ENCODE peak calls at places on chromosomes 11 and 22, in four cellular contexts. S is psoas muscle, I is bronchial epithelial cell, J is astrocyte of the spinal cord. N is an unnamed sample.

GRCh38 chr11:130582994-130583393 is 134.5 kb downstream of the ADAMTS15 start:
- DNase-seq in I (no peak), S (no peak), J (no peak), N (no peak)

GRCh38 chr11:42237701-42238235 is 778.3 kb upstream of the LRRC4C start:
- DNase-seq in J (peak), S (no peak), I (peak), N (no peak)

GRCh38 chr22:31148953-31149627 is 8.8 kb upstream of the PLA2G3 start:
- DNase-seq in S (peak), I (peak), J (peak), N (peak)

GRCh38 chr11:79430280-79430679 is 10.6 kb downstream of the TENM4 start:
- DNase-seq in I (no peak), J (no peak), S (no peak), N (no peak)

GRCh38 chr22:38719196-38719595 is 13.5 kb downstream of the GTPBP1 start:
- DNase-seq in J (no peak), S (no peak), I (no peak), N (no peak)

GRCh38 chr22:37525073-37525745 is 6.0 kb upstream of the CARD10 start:
- DNase-seq in S (no peak), J (peak), I (peak), N (no peak)

GRCh38 chr22:31093090-31093850 is 12.2 kb downstream of the SMTN start:
- DNase-seq in S (peak), I (no peak), J (no peak), N (no peak)

GRCh38 chr11:129750343-129751292 is 65.0 kb upstream of the TMEM45B start:
- DNase-seq in I (peak), J (peak), S (peak), N (peak)

GRCh38 chr11:45472713-45473317 is 186.7 kb upstream of the SYT13 start:
- DNase-seq in S (no peak), J (no peak), I (no peak), N (no peak)

GRCh38 chr11:113162590-113162961 is 151.8 kb upstream of the TTC12 start:
- DNase-seq in J (peak), I (no peak), S (no peak), N (peak)

GRCh38 chr11:3044004-3044403 is 13.2 kb downstream of the CARS1 start:
- DNase-seq in J (no peak), I (no peak), S (peak), N (no peak)

GRCh38 chr11:78535920-78536319 is 38.7 kb downstream of the NARS2 start:
- DNase-seq in S (no peak), I (peak), J (no peak), N (no peak)

GRCh38 chr11:62593434-62594044 is 2.2 kb upstream of the TUT1 start:
- DNase-seq in S (peak), I (peak), J (peak), N (peak)
- TF ChIP-seq CTCF in S (peak), I (peak), J (peak), N (peak)

DNA sequence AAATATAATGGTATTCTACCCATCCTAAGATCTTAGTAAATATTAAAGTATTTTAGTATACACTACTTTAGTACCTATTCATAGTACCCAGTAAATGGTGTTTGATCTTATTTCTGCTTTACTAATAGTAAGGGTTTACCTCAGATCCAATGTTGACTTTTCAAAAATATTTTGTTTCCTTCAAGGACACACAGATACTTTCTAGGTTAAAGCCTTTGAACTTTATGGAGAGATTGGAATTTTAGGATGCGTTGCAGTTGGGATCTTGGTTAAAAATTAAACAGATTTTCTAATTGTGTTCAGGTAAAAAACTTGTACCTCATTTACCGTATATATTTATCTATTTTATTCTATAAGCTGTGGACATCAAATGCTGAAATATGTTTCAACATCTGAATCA is 73.3 kb downstream of the CYP2R1 start:
- DNase-seq in S (no peak), J (no peak), I (no peak), N (no peak)
- H3K4me3 ChIP-seq in S (no peak), J (no peak), I (no peak), N (no peak)

GRCh38 chr22:22069450-22070370 is 87.1 kb upstream of the TOP3B start:
- DNase-seq in S (no peak), J (no peak), I (no peak), N (no peak)

GRCh38 chr22:22068025-22068424 is 85.4 kb upstream of the TOP3B start:
- DNase-seq in J (no peak), I (no peak), S (no peak), N (no peak)

GRCh38 chr22:22067192-22067591 is 84.6 kb upstream of the TOP3B start:
- DNase-seq in S (no peak), J (no peak), I (no peak), N (no peak)

GRCh38 chr22:22070371-22070824 is 87.8 kb upstream of the TOP3B start:
- DNase-seq in S (no peak), I (peak), J (no peak), N (no peak)

GRCh38 chr22:22068657-22069056 is 86.1 kb upstream of the TOP3B start:
- DNase-seq in S (no peak), J (no peak), I (no peak), N (no peak)
- TF ChIP-seq CTCF in S (no peak), J (no peak), I (no peak), N (no peak)

GRCh38 chr11:32333335-32333991 is 101.9 kb downstream of the WT1 start:
- DNase-seq in J (peak), S (peak), I (peak), N (peak)

GRCh38 chr11:32331098-32331497 is 104.2 kb downstream of the WT1 start:
- DNase-seq in J (no peak), S (no peak), I (no peak), N (no peak)

GRCh38 chr11:32334822-32335221 is 100.5 kb downstream of the WT1 start:
- DNase-seq in S (no peak), I (no peak), J (no peak), N (no peak)

GRCh38 chr11:32331792-32332191 is 103.5 kb downstream of the WT1 start:
- DNase-seq in I (no peak), J (no peak), S (no peak), N (no peak)

GRCh38 chr11:32332990-32333334 is 102.4 kb downstream of the WT1 start:
- DNase-seq in S (no peak), J (no peak), I (no peak), N (no peak)
- H3K4me3 ChIP-seq in S (peak), J (peak), I (no peak), N (peak)

GRCh38 chr11:108648528-108648885 is 16.4 kb upstream of the DDX10 start:
- DNase-seq in S (no peak), I (no peak), J (no peak), N (no peak)
- TF ChIP-seq CTCF in S (no peak), I (no peak), J (no peak), N (no peak)

GRCh38 chr22:41801886-41802285 is 1.4 kb downstream of the CCDC134 start:
- DNase-seq in J (no peak), S (no peak), I (no peak), N (no peak)
- H3K4me3 ChIP-seq in J (no peak), S (peak), I (no peak), N (no peak)